ENCODE peak calls at places on chromosomes 5 and 9, in seven cellular contexts. V is psoas muscle, Q is body of pancreas, R is mucosa of gallbladder, D is pons, H is neuronal stem cell, C is A172. N is an unnamed sample.

GRCh38 chr9:110969971-110970381 is 68.3 kb downstream of the LPAR1 start:
- DNase-seq in D (no peak), H (no peak), V (no peak), R (peak), C (peak), Q (no peak), N (peak)

GRCh38 chr5:176360894-176361436 is 599 bp downstream of the KIAA1191 start:
- DNase-seq in V (no peak), D (no peak), R (no peak), H (peak), Q (peak), C (no peak), N (no peak)

GRCh38 chr9:7185612-7186011 is 427.8 kb downstream of the KDM4C start:
- DNase-seq in Q (no peak), H (no peak), D (no peak), C (peak), V (no peak), R (peak), N (peak)

GRCh38 chr9:76472925-76473324 is 13.9 kb downstream of the GCNT1 start:
- DNase-seq in D (no peak), V (no peak), Q (no peak), H (no peak), R (no peak), C (peak), N (no peak)

GRCh38 chr5:16585028-16585667 is 31.6 kb downstream of the RETREG1 start:
- DNase-seq in D (no peak), C (no peak), H (no peak), Q (no peak), R (no peak), V (no peak), N (no peak)

GRCh38 chr9:96720435-96720834 is 57.5 kb downstream of the ZNF510 start:
- DNase-seq in H (no peak), C (no peak), Q (no peak), R (no peak), D (no peak), V (no peak), N (no peak)

GRCh38 chr5:74316064-74316586 is 324.4 kb downstream of the ENC1 start:
- DNase-seq in V (peak), C (peak), D (no peak), R (no peak), Q (peak), H (no peak), N (peak)

GRCh38 chr5:6158974-6159863 is 219.1 kb downstream of the MED10 start:
- DNase-seq in V (no peak), H (no peak), D (no peak), R (no peak), C (peak), Q (no peak), N (peak)

GRCh38 chr5:1507016-1507375 is 16.8 kb downstream of the LPCAT1 start:
- DNase-seq in H (no peak), Q (no peak), C (no peak), R (no peak), V (peak), D (no peak), N (no peak)

GRCh38 chr9:14221558-14221957 is 92.4 kb downstream of the NFIB start:
- DNase-seq in R (peak), C (peak), V (no peak), H (no peak), Q (no peak), D (no peak), N (peak)

GRCh38 chr5:38837416-38837815 is 8.4 kb upstream of the OSMR start:
- DNase-seq in Q (no peak), V (no peak), C (no peak), R (no peak), H (no peak), D (no peak), N (no peak)

GRCh38 chr5:38138574-38138973 is 119.8 kb upstream of the EGFLAM start:
- DNase-seq in Q (no peak), C (no peak), D (no peak), V (no peak), H (no peak), R (no peak), N (no peak)

GRCh38 chr5:150255659-150256415 is 33.7 kb downstream of the CAMK2A start:
- DNase-seq in R (no peak), H (peak), Q (no peak), C (no peak), V (no peak), D (no peak), N (no peak)

GRCh38 chr9:107260437-107261081 is 22.5 kb upstream of the RAD23B start:
- DNase-seq in Q (no peak), D (no peak), R (no peak), C (no peak), V (no peak), H (peak), N (no peak)

GRCh38 chr9:75907329-75907728 is 16.9 kb downstream of the PCSK5 start:
- DNase-seq in H (no peak), R (peak), V (no peak), C (peak), Q (no peak), D (no peak), N (no peak)

GRCh38 chr5:127666043-127666716 is 17.3 kb downstream of the CTXN3 start:
- DNase-seq in D (no peak), Q (no peak), H (no peak), R (no peak), V (no peak), C (no peak), N (no peak)

GRCh38 chr9:114056527-114056926 is 21.6 kb downstream of the AMBP start:
- DNase-seq in Q (peak), C (no peak), V (no peak), D (no peak), H (no peak), R (no peak), N (no peak)

GRCh38 chr9:114884787-114885452 is 45.5 kb downstream of the TNFSF8 start:
- DNase-seq in Q (peak), H (no peak), V (no peak), C (no peak), R (peak), D (no peak), N (peak)

GRCh38 chr5:174303035-174303434 is 257.5 kb downstream of the NSG2 start:
- DNase-seq in C (no peak), D (no peak), Q (no peak), V (no peak), H (no peak), R (no peak), N (no peak)

GRCh38 chr9:81557957-81558791 is 131.2 kb downstream of the TLE1 start:
- DNase-seq in H (no peak), R (peak), Q (peak), V (no peak), D (no peak), C (peak), N (peak)

GRCh38 chr9:73411494-73411893 is 259.8 kb downstream of the ANXA1 start:
- DNase-seq in R (no peak), C (no peak), Q (no peak), D (no peak), H (peak), V (no peak), N (no peak)

N was measured in RCC 7860.